ENCODE peak calls at places on chromosomes 2 and 18, in six cellular contexts. N is pulmonary artery endothelial cell, L is DMS153, I is immature natural killer cell, J is HT1080, R is NAMALWA. P is an unnamed sample.

GRCh38 chr2:187224989-187225388 is 223.1 kb downstream of the CALCRL start:
- DNase-seq in J (no peak), I (no peak), N (no peak), L (no peak), R (no peak), P (no peak)

GRCh38 chr2:230541934-230542380 is 126.0 kb downstream of the SP100 start:
- DNase-seq in J (peak; percentile 59), I (no peak), N (no peak), L (no peak), R (no peak), P (no peak)

GRCh38 chr18:32847719-32848118 is 74.9 kb upstream of the KLHL14 start:
- DNase-seq in L (no peak), R (no peak), N (no peak), J (no peak), I (no peak), P (no peak)

GRCh38 chr2:43525506-43525905 is 70.3 kb downstream of the THADA start:
- DNase-seq in L (no peak), R (no peak), I (no peak), N (no peak), J (no peak), P (no peak)

GRCh38 chr18:77051581-77052296 is 80.8 kb downstream of the MBP start:
- DNase-seq in R (no peak), N (no peak), J (no peak), L (no peak), I (no peak), P (no peak)

GRCh38 chr2:222318026-222318711 is 19.4 kb upstream of the PAX3 start:
- DNase-seq in R (peak; percentile 63), I (no peak), J (peak; percentile 81), L (peak; percentile 77), N (peak; percentile 40), P (peak; percentile 90)

GRCh38 chr2:218859556-218859993 is at the start of gene WNT6:
- DNase-seq in N (no peak), I (no peak), R (no peak), L (no peak), J (no peak), P (no peak)

GRCh38 chr2:30237346-30238142 is 6.2 kb downstream of the LBH start:
- DNase-seq in R (no peak), L (no peak), I (no peak), J (no peak), N (no peak), P (no peak)

GRCh38 chr2:209969692-209970091 is 32.7 kb upstream of the RPE start:
- DNase-seq in N (no peak), J (no peak), R (no peak), I (no peak), L (no peak), P (no peak)

GRCh38 chr2:187442378-187442777 is 5.7 kb downstream of the CALCRL start:
- DNase-seq in L (no peak), N (no peak), I (no peak), J (no peak), R (peak; percentile 17), P (no peak)

GRCh38 chr2:164697688-164698290 is 76.5 kb upstream of the GRB14 start:
- DNase-seq in J (no peak), R (peak; percentile 51), L (no peak), N (no peak), I (no peak), P (no peak)

GRCh38 chr2:226796840-226797288 is 2.8 kb downstream of the IRS1 start:
- DNase-seq in J (no peak), N (no peak), R (peak; percentile 27), I (no peak), L (no peak), P (no peak)

GRCh38 chr2:201858781-201859180 is 52.4 kb downstream of the CDK15 start:
- DNase-seq in L (no peak), R (no peak), N (no peak), J (no peak), I (no peak), P (peak; percentile 15)

GRCh38 chr2:239157766-239158165 is 243.1 kb downstream of the HDAC4 start:
- DNase-seq in J (no peak), L (peak; percentile 25), N (no peak), R (no peak), I (no peak), P (peak; percentile 66)

GRCh38 chr2:100978582-100979051 is 23.5 kb upstream of the RPL31 start:
- DNase-seq in N (peak; percentile 72), R (no peak), L (no peak), J (peak; percentile 80), I (no peak), P (no peak)

GRCh38 chr2:230627806-230628724 is 84.6 kb upstream of the CAB39 start:
- DNase-seq in J (no peak), I (no peak), N (no peak), R (no peak), L (no peak), P (peak; percentile 58)

GRCh38 chr2:15092691-15093090 is 460.2 kb downstream of the LRATD1 start:
- DNase-seq in L (no peak), I (no peak), J (peak; percentile 45), R (no peak), N (no peak), P (no peak)

GRCh38 chr18:8525692-8526091 is 83.5 kb upstream of the RAB12 start:
- DNase-seq in I (no peak), J (no peak), R (peak; percentile 16), L (no peak), N (no peak), P (no peak)

GRCh38 chr2:236166781-236167296 is 1.3 kb downstream of the GBX2 start:
- DNase-seq in R (no peak), N (no peak), J (no peak), I (no peak), L (no peak), P (no peak)

GRCh38 chr2:136424112-136424511 is 306.2 kb upstream of the CXCR4 start:
- DNase-seq in N (no peak), J (no peak), R (no peak), L (no peak), I (peak; percentile 30), P (no peak)

GRCh38 chr2:67322361-67323001 is 74.7 kb upstream of the ETAA1 start:
- DNase-seq in N (no peak), R (no peak), L (peak; percentile 83), J (peak; percentile 78), I (no peak), P (peak; percentile 52)

GRCh38 chr18:69172046-69172445 is 228.6 kb upstream of the DOK6 start:
- DNase-seq in R (no peak), J (peak; percentile 31), L (no peak), I (no peak), N (no peak), P (no peak)

GRCh38 chr18:49591775-49592174 is 29.9 kb downstream of the LIPG start:
- DNase-seq in L (no peak), R (no peak), I (no peak), N (no peak), J (no peak), P (no peak)

GRCh38 chr2:40451926-40452605 is at the start of gene SLC8A1:
- DNase-seq in N (no peak), R (no peak), L (peak; percentile 21), I (no peak), J (no peak), P (no peak)